ENCODE peak calls at places on chromosomes 6 and 20, in six cellular contexts. One of them, this sample, is unnamed.

GRCh38 chr20:39081255-39081654 is 119.1 kb downstream of the DHX35 start:
- DNase-seq in smooth muscle cell of the brain vasculature: peak
- DNase-seq in hypothalamus: peak
- DNase-seq in HEK293T: peak
- DNase-seq in H9: peak
- DNase-seq in SW 1271: peak
- DNase-seq in this sample: peak

GRCh38 chr6:144036064-144036873 is 28.2 kb upstream of the PLAGL1 start:
- DNase-seq in smooth muscle cell of the brain vasculature: no peak
- DNase-seq in hypothalamus: peak
- DNase-seq in HEK293T: peak
- DNase-seq in H9: peak
- DNase-seq in SW 1271: no peak
- DNase-seq in this sample: peak

GRCh38 chr6:46690126-46690525 is 2.4 kb downstream of the TDRD6 start:
- DNase-seq in smooth muscle cell of the brain vasculature: no peak
- DNase-seq in hypothalamus: no peak
- DNase-seq in HEK293T: no peak
- DNase-seq in H9: no peak
- DNase-seq in SW 1271: no peak
- DNase-seq in this sample: no peak

GRCh38 chr20:36145877-36146707 is 8.4 kb upstream of the EPB41L1 start:
- DNase-seq in smooth muscle cell of the brain vasculature: no peak
- DNase-seq in hypothalamus: peak
- DNase-seq in HEK293T: no peak
- DNase-seq in H9: no peak
- DNase-seq in SW 1271: no peak
- DNase-seq in this sample: no peak

GRCh38 chr6:132798820-132799538 is 542 bp upstream of the SLC18B1 start:
- DNase-seq in smooth muscle cell of the brain vasculature: no peak
- DNase-seq in hypothalamus: peak
- DNase-seq in HEK293T: peak
- DNase-seq in H9: peak
- DNase-seq in SW 1271: peak
- DNase-seq in this sample: peak

GRCh38 chr6:145569140-145569539 is 166.2 kb downstream of the EPM2A start:
- DNase-seq in smooth muscle cell of the brain vasculature: no peak
- DNase-seq in hypothalamus: no peak
- DNase-seq in HEK293T: no peak
- DNase-seq in H9: no peak
- DNase-seq in SW 1271: no peak
- DNase-seq in this sample: no peak

GRCh38 chr6:69796081-69796626 is 656 bp downstream of the LMBRD1 start:
- DNase-seq in smooth muscle cell of the brain vasculature: no peak
- DNase-seq in hypothalamus: no peak
- DNase-seq in HEK293T: peak
- DNase-seq in H9: peak
- DNase-seq in SW 1271: no peak
- DNase-seq in this sample: peak

GRCh38 chr20:32354592-32355416 is 3.3 kb upstream of the ASXL1 start:
- DNase-seq in smooth muscle cell of the brain vasculature: no peak
- DNase-seq in hypothalamus: no peak
- DNase-seq in HEK293T: no peak
- DNase-seq in H9: no peak
- DNase-seq in SW 1271: no peak
- DNase-seq in this sample: peak

GRCh38 chr20:45768479-45768878 is 23.2 kb downstream of the WFDC3 start:
- DNase-seq in smooth muscle cell of the brain vasculature: no peak
- DNase-seq in hypothalamus: no peak
- DNase-seq in HEK293T: no peak
- DNase-seq in H9: no peak
- DNase-seq in SW 1271: no peak
- DNase-seq in this sample: no peak

GRCh38 chr6:37725967-37726366 is 28.3 kb upstream of the MDGA1 start:
- DNase-seq in smooth muscle cell of the brain vasculature: no peak
- DNase-seq in hypothalamus: no peak
- DNase-seq in HEK293T: no peak
- DNase-seq in H9: no peak
- DNase-seq in SW 1271: no peak
- DNase-seq in this sample: no peak

GRCh38 chr20:25000268-25000801 is 7.8 kb upstream of the APMAP start:
- DNase-seq in smooth muscle cell of the brain vasculature: no peak
- DNase-seq in hypothalamus: no peak
- DNase-seq in HEK293T: no peak
- DNase-seq in H9: peak
- DNase-seq in SW 1271: peak
- DNase-seq in this sample: no peak

GRCh38 chr20:60102665-60103210 is 144.5 kb downstream of the CDH26 start:
- DNase-seq in smooth muscle cell of the brain vasculature: no peak
- DNase-seq in hypothalamus: no peak
- DNase-seq in HEK293T: no peak
- DNase-seq in H9: no peak
- DNase-seq in SW 1271: no peak
- DNase-seq in this sample: no peak

GRCh38 chr6:30691208-30691872 is 556 bp upstream of the NRM start:
- DNase-seq in smooth muscle cell of the brain vasculature: no peak
- DNase-seq in hypothalamus: no peak
- DNase-seq in HEK293T: no peak
- DNase-seq in H9: no peak
- DNase-seq in SW 1271: no peak
- DNase-seq in this sample: no peak

GRCh38 chr6:136762022-136762975 is 30.0 kb downstream of the MAP3K5 start:
- DNase-seq in smooth muscle cell of the brain vasculature: no peak
- DNase-seq in hypothalamus: no peak
- DNase-seq in HEK293T: no peak
- DNase-seq in H9: no peak
- DNase-seq in SW 1271: no peak
- DNase-seq in this sample: no peak